ENCODE peak calls at places on chromosomes 6 and 20, in ten cellular contexts. V is stimulated activated CD8-positive, alpha-beta memory T cell treated with anti-CD3 and anti-CD28 coated beads, Interleukin-4, amount 100 ng/mL, for 48 hours; U is OCI-LY7; Z is head of caudate nucleus; P is A549; A is brain microvascular endothelial cell; Q is GM13977; H is left ventricle myocardium inferior; X is neuronal stem cell; E is Right ventricle myocardium superior. D is an unnamed sample.
A peak's percentile ranks its signal among the peaks of the same experiment; 100 is the strongest.

GRCh38 chr6:44386364-44386928 is 1.1 kb upstream of the CDC5L start:
- DNase-seq in V (no peak), U (no peak), Z (no peak), P (no peak), A (no peak), Q (no peak), H (no peak), X (no peak), E (no peak), D (no peak)

GRCh38 chr20:35443003-35443402 is 5.0 kb upstream of the GDF5 start:
- DNase-seq in V (no peak), U (no peak), Z (no peak), P (no peak), A (peak; percentile 57), Q (no peak), H (no peak), X (no peak), E (no peak), D (no peak)

GRCh38 chr20:15927893-15928650 is 645.2 kb downstream of the KIF16B start:
- DNase-seq in V (no peak), U (no peak), Z (no peak), P (no peak), A (no peak), Q (no peak), H (no peak), X (no peak), E (no peak), D (no peak)

GRCh38 chr20:45817652-45818194 is 5.3 kb downstream of the UBE2C start:
- DNase-seq in V (no peak), U (no peak), Z (no peak), P (no peak), A (peak; percentile 71), Q (no peak), H (no peak), X (no peak), E (no peak), D (peak; percentile 68)

GRCh38 chr6:98871821-98872220 is 37.4 kb downstream of the POU3F2 start:
- DNase-seq in V (no peak), U (no peak), Z (no peak), P (no peak), A (no peak), Q (no peak), H (no peak), X (no peak), E (no peak), D (no peak)

GRCh38 chr20:36542019-36542488 is 735 bp downstream of the MYL9 start:
- DNase-seq in V (no peak), U (no peak), Z (no peak), P (no peak), A (peak; percentile 56), Q (no peak), H (no peak), X (peak; percentile 30), E (peak; percentile 58), D (peak; percentile 31)

GRCh38 chr6:91033964-91034363 is 447.1 kb upstream of the MAP3K7 start:
- DNase-seq in V (no peak), U (no peak), Z (no peak), P (no peak), A (no peak), Q (no peak), H (no peak), X (no peak), E (no peak), D (no peak)

GRCh38 chr20:32972181-32973076 is 31.8 kb downstream of the SUN5 start:
- DNase-seq in V (peak; percentile 81), U (peak; percentile 88), Z (peak; percentile 26), P (no peak), A (no peak), Q (peak; percentile 85), H (no peak), X (no peak), E (no peak), D (no peak)

GRCh38 chr6:31741815-31742214 is 2.0 kb downstream of the MSH5 start:
- DNase-seq in V (no peak), U (no peak), Z (no peak), P (no peak), A (no peak), Q (no peak), H (no peak), X (no peak), E (no peak), D (no peak)

GRCh38 chr20:35768731-35769664 is 2.8 kb upstream of the PHF20 start:
- DNase-seq in V (peak; percentile 69), U (no peak), Z (peak; percentile 75), P (peak; percentile 89), A (peak; percentile 99), Q (peak; percentile 38), H (peak; percentile 96), X (peak; percentile 61), E (peak; percentile 98), D (peak; percentile 94)

GRCh38 chr6:53259860-53260580 is 88.7 kb downstream of the ELOVL5 start:
- DNase-seq in V (no peak), U (no peak), Z (no peak), P (no peak), A (no peak), Q (no peak), H (no peak), X (no peak), E (no peak), D (no peak)

GRCh38 chr6:134870677-134871498 is 79.0 kb downstream of the ALDH8A1 start:
- DNase-seq in V (no peak), U (peak; percentile 94), Z (no peak), P (no peak), A (no peak), Q (peak; percentile 64), H (no peak), X (no peak), E (no peak), D (no peak)

D was measured in kidney tubule cell.